ENCODE peak calls at places on chromosomes 5 and 9, in eight cellular contexts. One of them, this sample, is unnamed.

GRCh38 chr5:118554241-118554640 is 434.1 kb downstream of the DTWD2 start:
- DNase-seq in activated T-cell treated with anti-CD3 and anti-CD28 coated beads, Interleukin-2, amount 50 U/mL, for 72 hours: no peak
- DNase-seq in WTC11: no peak
- DNase-seq in uterus: no peak
- DNase-seq in suprapubic skin: no peak
- DNase-seq in NCI-H524 treated with DMSO at 0.1 percent for 48 hours: no peak
- DNase-seq in HEK293T: no peak
- DNase-seq in LoVo: no peak
- DNase-seq in this sample: no peak

GRCh38 chr5:147455822-147456221 is 54.0 kb downstream of the DPYSL3 start:
- DNase-seq in activated T-cell treated with anti-CD3 and anti-CD28 coated beads, Interleukin-2, amount 50 U/mL, for 72 hours: no peak
- DNase-seq in suprapubic skin: no peak
- DNase-seq in HEK293T: no peak
- DNase-seq in NCI-H524 treated with DMSO at 0.1 percent for 48 hours: no peak
- DNase-seq in uterus: no peak
- DNase-seq in WTC11: no peak
- DNase-seq in LoVo: no peak
- DNase-seq in this sample: no peak

GRCh38 chr5:1341863-1342262 is 3.0 kb downstream of the CLPTM1L start:
- DNase-seq in WTC11: no peak
- DNase-seq in suprapubic skin: no peak
- DNase-seq in NCI-H524 treated with DMSO at 0.1 percent for 48 hours: no peak
- DNase-seq in activated T-cell treated with anti-CD3 and anti-CD28 coated beads, Interleukin-2, amount 50 U/mL, for 72 hours: no peak
- DNase-seq in HEK293T: no peak
- DNase-seq in uterus: no peak
- DNase-seq in LoVo: no peak
- DNase-seq in this sample: no peak

GRCh38 chr5:178490935-178491632 is 99.1 kb downstream of the COL23A1 start:
- DNase-seq in LoVo: no peak
- DNase-seq in HEK293T: no peak
- DNase-seq in NCI-H524 treated with DMSO at 0.1 percent for 48 hours: no peak
- DNase-seq in activated T-cell treated with anti-CD3 and anti-CD28 coated beads, Interleukin-2, amount 50 U/mL, for 72 hours: no peak
- DNase-seq in WTC11: no peak
- DNase-seq in suprapubic skin: no peak
- DNase-seq in uterus: no peak
- DNase-seq in this sample: no peak

GRCh38 chr9:19232830-19233194 is 2.3 kb downstream of the DENND4C start:
- DNase-seq in WTC11: no peak
- DNase-seq in activated T-cell treated with anti-CD3 and anti-CD28 coated beads, Interleukin-2, amount 50 U/mL, for 72 hours: peak; percentile 27
- DNase-seq in LoVo: no peak
- DNase-seq in HEK293T: no peak
- DNase-seq in NCI-H524 treated with DMSO at 0.1 percent for 48 hours: no peak
- DNase-seq in suprapubic skin: no peak
- DNase-seq in uterus: no peak
- DNase-seq in this sample: no peak

GRCh38 chr5:95296291-95296690 is 11.4 kb upstream of the MCTP1 start:
- DNase-seq in HEK293T: no peak
- DNase-seq in activated T-cell treated with anti-CD3 and anti-CD28 coated beads, Interleukin-2, amount 50 U/mL, for 72 hours: no peak
- DNase-seq in NCI-H524 treated with DMSO at 0.1 percent for 48 hours: no peak
- DNase-seq in LoVo: no peak
- DNase-seq in uterus: no peak
- DNase-seq in suprapubic skin: no peak
- DNase-seq in WTC11: no peak
- DNase-seq in this sample: no peak

GRCh38 chr5:127870914-127871313 is 167.7 kb downstream of the CCDC192 start:
- DNase-seq in activated T-cell treated with anti-CD3 and anti-CD28 coated beads, Interleukin-2, amount 50 U/mL, for 72 hours: no peak
- DNase-seq in uterus: peak; percentile 30
- DNase-seq in WTC11: no peak
- DNase-seq in HEK293T: no peak
- DNase-seq in LoVo: no peak
- DNase-seq in NCI-H524 treated with DMSO at 0.1 percent for 48 hours: no peak
- DNase-seq in suprapubic skin: peak; percentile 86
- DNase-seq in this sample: no peak

GRCh38 chr5:169050146-169050571 is 250.8 kb downstream of the SLIT3 start:
- DNase-seq in uterus: no peak
- DNase-seq in LoVo: peak; percentile 6
- DNase-seq in HEK293T: no peak
- DNase-seq in activated T-cell treated with anti-CD3 and anti-CD28 coated beads, Interleukin-2, amount 50 U/mL, for 72 hours: no peak
- DNase-seq in suprapubic skin: no peak
- DNase-seq in NCI-H524 treated with DMSO at 0.1 percent for 48 hours: no peak
- DNase-seq in WTC11: no peak
- DNase-seq in this sample: no peak

GRCh38 chr5:31809037-31809910 is 170.3 kb downstream of the PDZD2 start:
- DNase-seq in uterus: peak; percentile 57
- DNase-seq in HEK293T: peak; percentile 79
- DNase-seq in suprapubic skin: no peak
- DNase-seq in WTC11: peak; percentile 77
- DNase-seq in LoVo: peak; percentile 66
- DNase-seq in NCI-H524 treated with DMSO at 0.1 percent for 48 hours: peak; percentile 39
- DNase-seq in activated T-cell treated with anti-CD3 and anti-CD28 coated beads, Interleukin-2, amount 50 U/mL, for 72 hours: peak; percentile 13
- DNase-seq in this sample: no peak

GRCh38 chr5:172149073-172149472 is 39.0 kb downstream of the STK10 start:
- DNase-seq in activated T-cell treated with anti-CD3 and anti-CD28 coated beads, Interleukin-2, amount 50 U/mL, for 72 hours: no peak
- DNase-seq in NCI-H524 treated with DMSO at 0.1 percent for 48 hours: no peak
- DNase-seq in HEK293T: no peak
- DNase-seq in LoVo: no peak
- DNase-seq in uterus: no peak
- DNase-seq in WTC11: no peak
- DNase-seq in suprapubic skin: no peak
- DNase-seq in this sample: no peak

GRCh38 chr9:489198-490197 is 274.8 kb downstream of the DOCK8 start:
- DNase-seq in LoVo: no peak
- DNase-seq in activated T-cell treated with anti-CD3 and anti-CD28 coated beads, Interleukin-2, amount 50 U/mL, for 72 hours: no peak
- DNase-seq in NCI-H524 treated with DMSO at 0.1 percent for 48 hours: no peak
- DNase-seq in HEK293T: no peak
- DNase-seq in suprapubic skin: no peak
- DNase-seq in uterus: no peak
- DNase-seq in WTC11: no peak
- DNase-seq in this sample: no peak

GRCh38 chr5:173530547-173530946 is 85.9 kb downstream of the BOD1 start:
- DNase-seq in WTC11: peak; percentile 63
- DNase-seq in HEK293T: peak; percentile 33
- DNase-seq in activated T-cell treated with anti-CD3 and anti-CD28 coated beads, Interleukin-2, amount 50 U/mL, for 72 hours: no peak
- DNase-seq in suprapubic skin: no peak
- DNase-seq in NCI-H524 treated with DMSO at 0.1 percent for 48 hours: no peak
- DNase-seq in LoVo: no peak
- DNase-seq in uterus: no peak
- DNase-seq in this sample: no peak

GRCh38 chr9:33498387-33498786 is 24.7 kb upstream of the NOL6 start:
- DNase-seq in suprapubic skin: no peak
- DNase-seq in WTC11: no peak
- DNase-seq in HEK293T: no peak
- DNase-seq in NCI-H524 treated with DMSO at 0.1 percent for 48 hours: no peak
- DNase-seq in activated T-cell treated with anti-CD3 and anti-CD28 coated beads, Interleukin-2, amount 50 U/mL, for 72 hours: no peak
- DNase-seq in uterus: no peak
- DNase-seq in LoVo: peak; percentile 21
- DNase-seq in this sample: no peak

This sample was measured in CD8-positive, alpha-beta memory T cell.